ENCODE peak calls at places on chromosomes 4 and X, in seven cellular contexts. E is IMR-90, H is H1, W is H9, T is neuronal stem cell, O is mesenchymal stem cell, L is mesendoderm. X is an unnamed sample.

GRCh38 chrX:16239211-16239610 is 71.9 kb downstream of the MAGEB17 start:
- DNase-seq in E (peak; percentile 88), H (no peak), O (peak; percentile 65), W (no peak), L (no peak), T (no peak), X (no peak)

GRCh38 chrX:13937370-13938052 is 92.2 kb downstream of the GEMIN8 start:
- DNase-seq in T (peak; percentile 5), E (peak; percentile 53), W (no peak), O (peak; percentile 76), L (peak; percentile 88), H (peak; percentile 45), X (peak; percentile 4)

GRCh38 chrX:7926914-7927258 is 327 bp downstream of the PNPLA4 start:
- DNase-seq in T (no peak), E (no peak), H (no peak), L (no peak), O (no peak), W (no peak), X (no peak)

GRCh38 chr4:148962539-148963290 is 520.5 kb upstream of the NR3C2 start:
- DNase-seq in T (no peak), W (no peak), H (no peak), O (peak; percentile 40), L (no peak), E (peak; percentile 73), X (no peak)

GRCh38 chr4:113157086-113157857 is 107.8 kb downstream of the ANK2 start:
- DNase-seq in W (no peak), H (no peak), T (no peak), E (no peak), O (no peak), L (peak; percentile 92), X (no peak)

GRCh38 chr4:8582436-8582835 is 2.2 kb downstream of the GPR78 start:
- DNase-seq in L (no peak), W (no peak), E (no peak), T (no peak), H (no peak), O (no peak), X (no peak)

GRCh38 chr4:78174931-78175330 is 117.8 kb downstream of the FRAS1 start:
- DNase-seq in W (peak; percentile 38), H (no peak), L (peak; percentile 59), O (no peak), T (no peak), E (no peak), X (no peak)

GRCh38 chr4:169756971-169757574 is 671 bp downstream of the HPF1 start:
- DNase-seq in T (no peak), O (peak; percentile 16), E (no peak), H (no peak), W (no peak), L (no peak), X (no peak)

GRCh38 chrX:17242470-17242869 is 132.5 kb upstream of the NHS start:
- DNase-seq in O (peak; percentile 18), W (no peak), L (peak; percentile 19), E (peak; percentile 55), H (peak; percentile 45), T (peak; percentile 42), X (peak; percentile 78)

GRCh38 chr4:172962564-172963353 is 205.9 kb upstream of the GALNT7 start:
- DNase-seq in H (no peak), L (no peak), O (peak; percentile 70), T (no peak), E (peak; percentile 96), W (no peak), X (no peak)

GRCh38 chr4:174579421-174579820 is 57.1 kb upstream of the HPGD start:
- DNase-seq in O (no peak), L (no peak), H (no peak), E (no peak), W (no peak), T (no peak), X (no peak)

GRCh38 chrX:127558811-127559210 is 493.4 kb downstream of the ACTRT1 start:
- DNase-seq in L (no peak), E (no peak), W (no peak), O (no peak), T (no peak), H (no peak), X (no peak)

GRCh38 chr4:89111833-89112563 is 665 bp downstream of the TIGD2 start:
- DNase-seq in W (no peak), E (peak; percentile 95), L (peak; percentile 72), O (peak; percentile 96), T (no peak), H (no peak), X (peak; percentile 97)

GRCh38 chrX:16429391-16429790 is 220.6 kb upstream of the S100G start:
- DNase-seq in H (no peak), E (peak; percentile 37), T (no peak), W (no peak), O (no peak), L (no peak), X (peak; percentile 48)

GRCh38 chr4:96526625-96527024 is 686.7 kb downstream of the PDHA2 start:
- DNase-seq in O (no peak), T (no peak), W (no peak), H (no peak), L (no peak), E (no peak), X (no peak)

GRCh38 chr4:112633477-112634235 is 3.1 kb downstream of the ZGRF1 start:
- DNase-seq in T (no peak), H (no peak), E (peak; percentile 43), O (peak; percentile 53), W (no peak), L (peak; percentile 56), X (peak; percentile 33)

GRCh38 chrX:113929004-113929403 is 654.9 kb upstream of the HTR2C start:
- DNase-seq in H (peak; percentile 46), W (peak; percentile 89), L (peak; percentile 92), T (peak; percentile 45), E (peak; percentile 10), O (peak; percentile 54), X (no peak)

GRCh38 chr4:138218976-138219375 is 23.2 kb downstream of the SLC7A11 start:
- DNase-seq in W (no peak), L (no peak), H (no peak), E (no peak), T (no peak), O (no peak), X (no peak)

GRCh38 chrX:69027181-69028005 is 137.9 kb downstream of the PJA1 start:
- DNase-seq in L (no peak), E (peak; percentile 93), H (peak; percentile 20), T (no peak), O (peak; percentile 92), W (no peak), X (peak; percentile 88)

GRCh38 chr4:86155766-86156165 is 204.1 kb downstream of the MAPK10 start:
- DNase-seq in H (no peak), L (no peak), T (no peak), O (no peak), W (no peak), E (no peak), X (no peak)

GRCh38 chrX:118188977-118189376 is 72.4 kb upstream of the KLHL13 start:
- DNase-seq in E (no peak), H (no peak), L (no peak), O (no peak), W (no peak), T (no peak), X (no peak)

GRCh38 chrX:3231766-3232165 is 114.7 kb downstream of the MXRA5 start:
- DNase-seq in E (no peak), O (peak; percentile 8), W (no peak), H (no peak), L (no peak), T (no peak), X (no peak)

GRCh38 chrX:3226087-3226486 is 120.4 kb downstream of the MXRA5 start:
- DNase-seq in W (no peak), T (no peak), E (no peak), O (no peak), L (no peak), H (no peak), X (no peak)

GRCh38 chrX:3232262-3232950 is 114.0 kb downstream of the MXRA5 start:
- DNase-seq in E (peak; percentile 6), L (no peak), W (no peak), O (peak; percentile 16), H (no peak), T (no peak), X (no peak)

GRCh38 chrX:3230496-3230895 is 116.0 kb downstream of the MXRA5 start:
- DNase-seq in E (peak; percentile 30), L (no peak), T (no peak), O (peak; percentile 3), W (no peak), H (no peak), X (no peak)

GRCh38 chrX:3227526-3227925 is 118.9 kb downstream of the MXRA5 start:
- DNase-seq in L (peak; percentile 2), H (no peak), T (no peak), E (no peak), W (no peak), O (no peak), X (peak; percentile 73)
- H3K18ac ChIP-seq in L (no peak overlapping the region), H (no peak overlapping the region), T (no peak overlapping the region), E (no peak overlapping the region), W (no peak overlapping the region), O (no peak overlapping the region), X (no peak overlapping the region)

DNA sequence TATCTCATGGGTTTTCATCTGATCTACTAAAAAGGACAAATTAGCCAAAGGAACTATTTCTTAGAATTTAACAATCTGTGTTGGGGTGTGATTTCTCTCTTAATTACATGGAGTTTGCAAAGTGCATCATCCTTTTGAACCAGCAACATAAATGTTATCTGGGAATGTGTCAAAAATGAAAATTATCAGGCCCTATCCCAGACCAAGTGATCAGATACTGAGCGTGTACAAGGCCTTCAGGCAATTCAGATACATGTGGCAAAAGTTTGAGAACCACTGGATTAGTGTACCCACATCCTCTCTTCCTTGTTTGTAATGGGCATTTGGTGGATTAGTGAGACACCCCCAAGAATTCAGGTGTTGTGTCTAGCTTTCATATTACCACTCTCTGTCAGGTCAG is 3.8 kb downstream of the SH3D19 start:
- DNase-seq in W (no peak), L (no peak), H (no peak), E (no peak), T (no peak), O (no peak), X (peak; percentile 38)
- H3K27ac ChIP-seq in W (no peak overlapping the region), L (no peak overlapping the region), H (no peak overlapping the region), E (no peak overlapping the region), T (no peak overlapping the region), O (no peak overlapping the region), X (no peak overlapping the region)

GRCh38 chr4:95358320-95358889 is 190.4 kb downstream of the UNC5C start:
- DNase-seq in W (no peak), E (no peak), L (no peak), T (no peak), H (no peak), O (no peak), X (no peak)
- H3K18ac ChIP-seq in W (no peak overlapping the region), E (no peak overlapping the region), L (no peak overlapping the region), T (no peak overlapping the region), H (no peak overlapping the region), O (no peak overlapping the region), X (no peak overlapping the region)

GRCh38 chr4:166066936-166067335 is 193.9 kb downstream of the TLL1 start:
- DNase-seq in H (no peak), O (no peak), T (no peak), W (no peak), L (no peak), E (no peak), X (no peak)
- H3K27ac ChIP-seq in H (no peak overlapping the region), O (no peak overlapping the region), T (no peak overlapping the region), W (no peak overlapping the region), L (no peak overlapping the region), E (no peak overlapping the region), X (no peak overlapping the region)

GRCh38 chr4:105283501-105283900 is 136.8 kb downstream of the TET2 start:
- DNase-seq in T (no peak), E (peak; percentile 4), O (no peak), W (no peak), H (no peak), L (no peak), X (no peak)
- H3K18ac ChIP-seq in T (no peak overlapping the region), E (no peak overlapping the region), O (no peak overlapping the region), W (no peak overlapping the region), H (no peak overlapping the region), L (no peak overlapping the region), X (no peak overlapping the region)

GRCh38 chr4:57163530-57164459 is 53.6 kb upstream of the IGFBP7 start:
- DNase-seq in O (peak; percentile 87), L (peak; percentile 92), H (peak; percentile 95), E (peak; percentile 83), W (peak; percentile 92), T (peak; percentile 77), X (peak; percentile 82)
- H3K27ac ChIP-seq in O (peak overlapping the region; percentile 59), L (no peak overlapping the region), H (no peak overlapping the region), E (peak overlapping the region; percentile 38), W (no peak overlapping the region), T (peak overlapping the region; percentile 50), X (peak overlapping the region; percentile 18)

X was measured in trophoblast cell.